ENCODE peak calls at places on chromosomes 4 and X, in four cellular contexts. Q is MG63, H is IMR-90, R is fibroblast of lung. I is an unnamed sample.

GRCh38 chr4:16199132-16199531 is 27.1 kb downstream of the TAPT1 start:
- DNase-seq in Q (no peak), H (peak; percentile 37), R (peak; percentile 56), I (peak; percentile 61)

GRCh38 chr4:17544831-17545234 is 29.9 kb downstream of the CLRN2 start:
- DNase-seq in Q (no peak), H (no peak), R (no peak), I (no peak)

GRCh38 chr4:53619431-53619830 is 28.1 kb upstream of the LNX1 start:
- DNase-seq in Q (no peak), H (no peak), R (no peak), I (no peak)

GRCh38 chr4:185346975-185347601 is 48.6 kb downstream of the LRP2BP start:
- DNase-seq in Q (no peak), H (peak; percentile 62), R (peak; percentile 11), I (no peak)

GRCh38 chr4:8728536-8729407 is 136.2 kb downstream of the CPZ start:
- DNase-seq in Q (no peak), H (no peak), R (no peak), I (no peak)

GRCh38 chrX:9340619-9341304 is 124.1 kb upstream of the TBL1X start:
- DNase-seq in Q (peak; percentile 54), H (peak; percentile 43), R (peak; percentile 48), I (peak; percentile 53)

GRCh38 chr4:180150818-180151217 is 2092.4 kb upstream of the TENM3 start:
- DNase-seq in Q (no peak), H (peak; percentile 12), R (peak; percentile 36), I (peak; percentile 46)

GRCh38 chr4:95268819-95269565 is 279.8 kb downstream of the UNC5C start:
- DNase-seq in Q (no peak), H (peak; percentile 7), R (peak; percentile 17), I (no peak)

GRCh38 chr4:39721788-39722187 is 23.9 kb downstream of the UBE2K start:
- DNase-seq in Q (no peak), H (no peak), R (no peak), I (no peak)

GRCh38 chrX:41148553-41148952 is 63.3 kb downstream of the USP9X start:
- DNase-seq in Q (no peak), H (peak; percentile 84), R (peak; percentile 61), I (no peak)
- H3K36me3 ChIP-seq in Q (peaks cover 29% of the 10 kb centered on the region), H (peaks cover 13% of the 10 kb centered on the region), R (peaks cover 2% of the 10 kb centered on the region), I (peaks cover 61% of the 10 kb centered on the region)

GRCh38 chr4:41865306-41865980 is 69.8 kb upstream of the TMEM33 start:
- DNase-seq in Q (no peak), H (no peak), R (no peak), I (no peak)

GRCh38 chr4:41866799-41867677 is 68.2 kb upstream of the TMEM33 start:
- DNase-seq in Q (no peak), H (no peak), R (no peak), I (no peak)

DNA sequence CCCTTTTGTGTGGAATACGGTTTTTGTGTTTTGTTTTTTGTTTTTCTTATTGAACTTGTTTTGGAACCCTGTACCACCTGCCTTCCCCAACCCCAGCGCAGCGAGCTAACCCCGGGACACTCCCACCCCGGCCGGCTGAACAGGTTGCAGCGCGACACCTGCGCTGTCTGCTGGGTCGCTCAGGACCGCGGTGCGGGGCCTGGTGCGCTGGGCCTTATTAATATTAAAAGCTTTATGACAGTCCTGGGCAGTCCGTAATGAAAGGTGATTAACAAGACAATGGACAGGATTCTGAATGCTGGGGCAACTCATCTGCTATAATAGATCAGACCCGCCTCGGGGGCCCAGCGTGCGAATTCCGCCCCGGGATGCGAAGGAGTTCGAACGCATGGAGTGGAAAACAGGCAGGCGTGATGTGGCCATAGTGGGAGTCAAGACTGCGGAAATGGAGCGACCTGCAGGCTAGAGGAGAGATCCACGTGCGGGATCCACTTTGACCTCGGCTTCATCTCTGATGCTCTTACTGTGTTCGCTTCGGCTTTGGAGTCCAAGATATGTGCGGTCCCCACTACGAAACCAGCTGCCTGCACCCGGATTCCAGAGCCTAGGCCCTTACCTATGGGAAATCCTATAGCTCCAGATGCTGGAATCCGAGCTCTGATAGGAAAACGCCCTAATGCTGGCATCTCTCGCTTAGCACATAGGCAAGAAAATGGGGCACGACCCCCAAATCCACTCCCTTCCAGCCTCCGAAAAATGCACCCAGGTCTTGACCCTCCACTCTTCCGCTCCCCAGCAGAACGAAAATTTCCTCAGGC is 69.0 kb upstream of the TMEM33 start:
- DNase-seq in Q (no peak), H (no peak), R (no peak), I (no peak)
- H3K27me3 ChIP-seq in Q (no peaks in the 10 kb centered on the region), H (peaks cover 52% of the 10 kb centered on the region), R (peaks cover 41% of the 10 kb centered on the region), I (no peaks in the 10 kb centered on the region)

DNA sequence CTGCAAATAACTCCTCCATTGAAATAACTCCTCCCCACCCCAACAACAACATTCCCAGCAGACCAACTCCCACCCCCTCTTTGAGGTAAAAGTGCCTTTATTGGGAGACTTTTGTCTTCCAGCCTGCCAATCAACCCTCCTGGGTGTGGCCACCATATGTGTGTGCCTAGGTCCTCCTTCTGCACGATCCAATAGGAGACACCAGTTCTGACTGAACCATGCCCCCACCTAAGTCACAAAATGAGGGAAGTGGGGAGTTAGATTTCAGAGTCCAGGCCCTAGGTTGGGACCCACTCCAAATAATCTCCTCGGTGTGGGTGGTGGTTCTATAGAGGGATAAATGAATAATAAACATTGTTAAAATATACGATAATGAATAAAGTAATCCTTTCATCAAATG is 3.0 kb downstream of the PLP2 start:
- DNase-seq in Q (no peak), H (no peak), R (no peak), I (peak; percentile 33)
- H3K36me3 ChIP-seq in Q (peaks cover 21% of the 10 kb centered on the region), H (peaks cover 22% of the 10 kb centered on the region), R (peaks cover 2% of the 10 kb centered on the region), I (no peaks in the 10 kb centered on the region)

GRCh38 chr4:6471303-6472007 is 959 bp downstream of the PPP2R2C start:
- DNase-seq in Q (no peak), H (no peak), R (no peak), I (no peak)

GRCh38 chr4:6473264-6474052 is 1.0 kb upstream of the PPP2R2C start:
- DNase-seq in Q (no peak), H (no peak), R (no peak), I (no peak)

GRCh38 chr4:6472008-6472386 is 417 bp downstream of the PPP2R2C start:
- DNase-seq in Q (no peak), H (no peak), R (no peak), I (no peak)

GRCh38 chr4:6474053-6474568 is 1.7 kb upstream of the PPP2R2C start:
- DNase-seq in Q (no peak), H (no peak), R (no peak), I (peak; percentile 47)

GRCh38 chr4:6472387-6473263 is at the start of gene PPP2R2C:
- DNase-seq in Q (no peak), H (no peak), R (no peak), I (no peak)
- H3K27me3 ChIP-seq in Q (no peaks in the 10 kb centered on the region), H (peaks cover 37% of the 10 kb centered on the region), R (peaks cover 2% of the 10 kb centered on the region), I (no peaks in the 10 kb centered on the region)

GRCh38 chr4:139522457-139522856 is 33.6 kb downstream of the SETD7 start:
- DNase-seq in Q (no peak), H (no peak), R (no peak), I (no peak)

GRCh38 chr4:139524062-139524631 is 31.9 kb downstream of the SETD7 start:
- DNase-seq in Q (no peak), H (peak; percentile 28), R (no peak), I (no peak)

GRCh38 chr4:139525414-139525813 is 30.6 kb downstream of the SETD7 start:
- DNase-seq in Q (no peak), H (no peak), R (no peak), I (no peak)

GRCh38 chr4:139521764-139522373 is 34.1 kb downstream of the SETD7 start:
- DNase-seq in Q (no peak), H (no peak), R (no peak), I (no peak)

DNA sequence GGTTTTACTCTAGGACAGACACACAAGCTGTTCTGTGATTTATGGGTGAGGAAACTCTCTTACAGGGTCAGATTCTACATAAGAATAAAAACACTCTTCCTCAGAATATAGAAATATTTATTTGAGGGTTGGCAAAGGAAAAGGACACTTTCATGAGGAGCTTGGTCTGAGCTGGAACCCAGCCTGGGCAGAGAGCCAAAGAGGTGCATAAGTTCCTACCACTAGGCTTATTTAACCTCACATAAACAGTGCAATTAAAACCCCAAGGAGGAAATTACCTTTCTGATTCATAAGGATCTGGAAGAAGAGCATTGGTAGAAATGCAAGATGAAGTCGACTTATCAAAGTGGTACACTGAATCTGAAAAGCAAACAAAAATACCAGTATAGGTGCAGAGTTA is 32.9 kb downstream of the SETD7 start:
- DNase-seq in Q (peak; percentile 3), H (peak; percentile 40), R (no peak), I (no peak)
- H3K36me3 ChIP-seq in Q (peaks cover 8% of the 10 kb centered on the region), H (peaks cover 21% of the 10 kb centered on the region), R (peaks cover 6% of the 10 kb centered on the region), I (peaks cover 64% of the 10 kb centered on the region)